ENCODE peak calls at places on chromosomes 12 and 14, in eight cellular contexts. C is tibial artery, O is GM23248, Z is Panc1, B is right cardiac atrium, W is aorta, H is pancreas, M is IMR-90. L is an unnamed sample. For H3K9me3 and H3K27me3, the result is how much of the 10 kb centered on the place peaks cover.

GRCh38 chr14:62125793-62126192 is 363.6 kb downstream of the SNAPC1 start:
- DNase-seq in C (no peak), W (no peak), B (no peak), O (no peak), Z (no peak), M (no peak), H (no peak), L (no peak)

GRCh38 chr12:16307843-16308475 is 30.5 kb upstream of the SLC15A5 start:
- DNase-seq in Z (no peak), B (no peak), H (no peak), M (no peak), O (no peak), C (no peak), W (no peak), L (no peak)

GRCh38 chr14:59464651-59465569 is at the start of gene GPR135:
- DNase-seq in H (peak), O (peak), Z (no peak), B (peak), W (peak), M (peak), C (peak), L (peak)

GRCh38 chr14:85190251-85190650 is 339.7 kb upstream of the FLRT2 start:
- DNase-seq in M (no peak), B (no peak), Z (no peak), C (no peak), H (no peak), W (no peak), O (no peak), L (no peak)

GRCh38 chr12:30788754-30789153 is 34.0 kb upstream of the CAPRIN2 start:
- DNase-seq in M (no peak), O (no peak), Z (no peak), B (no peak), H (no peak), W (no peak), C (no peak), L (no peak)

GRCh38 chr12:109760031-109760929 is 46.7 kb downstream of the FAM222A start:
- DNase-seq in H (peak), C (peak), Z (no peak), O (no peak), M (no peak), B (peak), W (peak), L (no peak)

GRCh38 chr14:69797573-69798338 is 715 bp upstream of the SLC10A1 start:
- DNase-seq in W (no peak), B (no peak), O (no peak), C (no peak), Z (no peak), M (no peak), H (no peak), L (no peak)

GRCh38 chr12:71415336-71416231 is 24.0 kb upstream of the LGR5 start:
- DNase-seq in H (no peak), C (no peak), O (peak), B (no peak), W (no peak), Z (peak), M (peak), L (peak)

GRCh38 chr14:51020024-51020710 is 74.7 kb downstream of the TRIM9 start:
- DNase-seq in B (no peak), M (no peak), W (no peak), C (no peak), H (no peak), O (no peak), Z (no peak), L (no peak)

GRCh38 chr14:63988579-63988978 is 135.8 kb downstream of the SYNE2 start:
- DNase-seq in O (no peak), C (no peak), W (no peak), M (no peak), B (no peak), H (no peak), Z (no peak), L (no peak)

GRCh38 chr12:1593232-1594044 is 943 bp downstream of the FBXL14 start:
- DNase-seq in W (peak), M (no peak), H (peak), C (peak), Z (no peak), B (no peak), O (peak), L (peak)

GRCh38 chr14:78425332-78425731 is 255.2 kb downstream of the NRXN3 start:
- DNase-seq in M (no peak), Z (no peak), O (no peak), C (no peak), B (no peak), W (no peak), H (no peak), L (no peak)

GRCh38 chr14:35167496-35167895 is 45.1 kb downstream of the PRORP start:
- DNase-seq in W (no peak), Z (no peak), O (no peak), H (no peak), B (no peak), M (no peak), C (no peak), L (no peak)

GRCh38 chr12:54360717-54361456 is 3.4 kb downstream of the GPR84 start:
- DNase-seq in W (peak), O (peak), M (peak), H (peak), B (peak), C (peak), Z (peak), L (peak)

GRCh38 chr12:143964-144649 is 69.8 kb downstream of the SLC6A12 start:
- DNase-seq in Z (no peak), M (no peak), H (no peak), W (no peak), C (no peak), O (peak), B (no peak), L (no peak)

GRCh38 chr12:14257734-14258467 is 107.6 kb upstream of the ATF7IP start:
- DNase-seq in M (peak), W (peak), C (peak), O (peak), B (no peak), H (peak), Z (peak), L (peak)
- H3K9me3 ChIP-seq in M (under half), W (under half), C (under half), O (under half), B (under half), H (under half), Z (under half), L (under half)

DNA sequence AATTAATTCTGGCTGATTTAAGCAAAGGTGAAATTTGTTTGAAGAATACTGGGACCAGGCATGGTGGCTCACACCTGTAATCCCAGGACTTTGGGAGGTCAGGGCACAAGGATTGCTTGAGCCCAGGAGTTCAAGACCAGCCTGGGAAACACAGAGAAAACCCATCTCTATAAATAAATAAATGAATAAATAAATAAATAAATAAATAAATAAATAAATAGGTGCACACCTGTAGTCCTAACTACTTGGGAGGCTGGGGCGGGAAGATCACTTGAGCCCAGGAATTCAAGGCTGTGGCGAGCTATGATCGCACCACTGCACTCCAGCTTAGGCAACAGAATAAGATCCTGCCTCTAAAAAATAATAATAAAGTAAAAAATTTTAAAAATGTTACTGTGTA is 4.4 kb upstream of the C14orf39 start:
- DNase-seq in B (no peak), C (no peak), O (no peak), M (no peak), Z (no peak), W (no peak), H (no peak), L (no peak)
- H3K27me3 ChIP-seq in B (under half), C (under half), O (under half), M (under half), Z (under half), W (under half), H (under half), L (under half)

GRCh38 chr14:101564444-101564776 is 3.1 kb downstream of the DIO3 start:
- DNase-seq in M (no peak), H (no peak), W (no peak), B (peak), O (no peak), Z (no peak), C (no peak), L (no peak)

GRCh38 chr14:101563352-101563653 is 2.0 kb downstream of the DIO3 start:
- DNase-seq in C (no peak), Z (no peak), H (no peak), W (no peak), O (no peak), B (no peak), M (no peak), L (no peak)

GRCh38 chr14:101563654-101564443 is 2.6 kb downstream of the DIO3 start:
- DNase-seq in C (no peak), M (no peak), O (no peak), W (no peak), B (peak), Z (no peak), H (no peak), L (no peak)

GRCh38 chr14:101567252-101567651 is 6.0 kb downstream of the DIO3 start:
- DNase-seq in H (no peak), W (no peak), M (no peak), B (peak), O (no peak), Z (no peak), C (no peak), L (no peak)

GRCh38 chr14:101564819-101565698 is 3.8 kb downstream of the DIO3 start:
- DNase-seq in Z (no peak), H (no peak), O (no peak), C (no peak), B (peak), W (no peak), M (no peak), L (no peak)
- H3K4me3 ChIP-seq in Z (peak), H (no peak), O (no peak), C (no peak), B (no peak), W (no peak), M (no peak), L (no peak)

DNA sequence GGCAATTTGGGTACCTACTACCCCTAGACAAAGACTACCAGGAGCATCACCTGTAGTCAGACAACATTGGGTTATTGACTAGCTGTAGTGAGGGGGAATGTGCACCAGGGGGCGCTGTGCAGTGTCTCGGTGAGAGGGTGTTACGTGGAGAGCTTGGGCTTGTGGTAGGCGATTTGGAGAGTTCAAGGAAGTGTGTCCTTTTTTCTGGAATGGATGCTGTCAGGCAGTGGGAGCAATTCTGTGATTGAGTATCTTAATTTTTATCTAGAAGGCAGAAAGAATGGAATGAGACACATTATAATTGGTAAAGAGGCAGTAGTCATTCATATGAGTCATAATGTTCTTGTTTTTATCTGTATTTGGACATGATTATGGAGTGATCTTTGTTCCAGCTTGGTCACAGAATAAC is 187.7 kb downstream of the GALC start:
- DNase-seq in O (peak), W (no peak), M (no peak), Z (peak), H (peak), C (no peak), B (peak), L (peak)
- H3K9me3 ChIP-seq in O (under half), W (under half), M (under half), Z (under half), H (under half), C (under half), B (under half), L (under half)

GRCh38 chr14:100903672-100904185 is at the start of gene RTL1:
- DNase-seq in H (no peak), C (peak), O (no peak), Z (no peak), M (no peak), B (no peak), W (peak), L (no peak)

GRCh38 chr14:100902792-100903191 is 730 bp downstream of the RTL1 start:
- DNase-seq in H (peak), Z (no peak), M (no peak), O (no peak), B (no peak), C (peak), W (peak), L (no peak)

GRCh38 chr14:100901391-100902183 is 1.9 kb downstream of the RTL1 start:
- DNase-seq in Z (no peak), O (no peak), W (peak), C (peak), M (no peak), B (no peak), H (peak), L (no peak)

GRCh38 chr14:100900837-100901390 is 2.6 kb downstream of the RTL1 start:
- DNase-seq in M (no peak), O (peak), B (no peak), Z (no peak), W (peak), H (peak), C (peak), L (peak)

GRCh38 chr14:100902295-100902694 is 1.2 kb downstream of the RTL1 start:
- DNase-seq in W (peak), Z (no peak), B (no peak), O (no peak), C (peak), H (peak), M (no peak), L (no peak)
- H3K27me3 ChIP-seq in W (under half), Z (under half), B (under half), O (under half), C (under half), H (under half), M (under half), L (under half)

GRCh38 chr14:21917699-21918436 is 244.2 kb upstream of the OR4E1 start:
- DNase-seq in B (no peak), H (no peak), O (peak), C (no peak), W (no peak), Z (peak), M (peak), L (peak)
- H3K4me3 ChIP-seq in B (no peak), H (no peak), O (peak), C (no peak), W (no peak), Z (peak), M (no peak), L (no peak)

DNA sequence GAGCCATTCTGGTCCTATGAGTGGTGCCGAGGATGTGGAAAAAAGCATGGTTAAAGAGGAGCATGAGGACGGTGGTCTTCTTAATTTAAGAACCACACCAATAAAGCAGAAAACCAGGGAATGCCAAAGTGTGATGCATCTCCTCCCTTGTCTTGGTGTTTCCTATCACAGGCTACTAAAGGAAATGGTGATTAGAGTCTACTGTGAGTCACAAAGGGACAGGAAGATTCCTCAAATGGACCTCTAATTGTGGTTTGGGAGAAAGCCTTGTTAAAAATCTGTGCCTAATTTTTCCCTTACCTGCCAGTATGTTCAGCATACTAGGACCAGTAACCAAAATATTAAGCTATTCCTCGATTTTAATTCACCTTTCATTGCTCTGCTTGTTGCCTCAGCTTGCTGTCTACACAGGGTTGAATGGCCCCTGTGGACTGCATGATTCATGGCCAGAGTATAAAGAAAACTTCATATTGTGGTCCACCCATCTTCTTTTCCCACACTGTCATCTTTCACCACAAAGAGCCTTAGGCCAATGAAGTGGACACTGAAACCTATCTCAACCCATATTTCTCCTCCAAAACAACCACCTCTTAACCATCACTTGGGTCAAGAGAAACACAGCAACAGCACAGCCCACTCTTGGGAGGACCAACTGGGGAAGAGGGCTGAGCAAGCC is 38.8 kb downstream of the DIO2 start:
- DNase-seq in B (no peak), C (no peak), M (peak), Z (no peak), H (no peak), W (no peak), O (peak), L (no peak)
- H3K9me3 ChIP-seq in B (under half), C (under half), M (under half), Z (under half), H (under half), W (under half), O (under half), L (under half)

L was measured in CD4-positive, alpha-beta memory T cell.